ENCODE peak calls at places on chromosome 22, in six cellular contexts. Y is brain microvascular endothelial cell, N is prostate gland, A is BJ, M is upper lobe of right lung, P is kidney epithelial cell. U is an unnamed sample.
A peak's percentile ranks its signal among the peaks of the same experiment; 100 is the strongest.

GRCh38 chr22:39967996-39968968 is 8.1 kb downstream of the TMA7B start:
- DNase-seq in Y (no peak), N (peak; percentile 73), A (no peak), M (no peak), P (no peak), U (no peak)

GRCh38 chr22:40452730-40453487 is 82.5 kb downstream of the SGSM3 start:
- DNase-seq in Y (no peak), N (no peak), A (no peak), M (no peak), P (no peak), U (no peak)

GRCh38 chr22:47010211-47010610 is 247.8 kb downstream of the TBC1D22A start:
- DNase-seq in Y (no peak), N (no peak), A (no peak), M (peak; percentile 13), P (no peak), U (no peak)

GRCh38 chr22:19179472-19180048 is 1.0 kb upstream of the SLC25A1 start:
- DNase-seq in Y (peak; percentile 83), N (peak; percentile 75), A (peak; percentile 36), M (peak; percentile 89), P (peak; percentile 37), U (peak; percentile 65)

GRCh38 chr22:38735465-38736256 is 20.1 kb downstream of the SUN2 start:
- DNase-seq in Y (no peak), N (no peak), A (no peak), M (no peak), P (no peak), U (no peak)

GRCh38 chr22:11627436-11627797 is 3900.6 kb upstream of the OR11H1 start:
- DNase-seq in Y (no peak), N (no peak), A (no peak), M (peak; percentile 64), P (no peak), U (no peak)

GRCh38 chr22:19448076-19448607 is 631 bp upstream of the C22orf39 start:
- DNase-seq in Y (peak; percentile 51), N (peak; percentile 10), A (no peak), M (no peak), P (no peak), U (no peak)

GRCh38 chr22:22037740-22038139 is 55.2 kb upstream of the TOP3B start:
- DNase-seq in Y (peak; percentile 88), N (no peak), A (no peak), M (no peak), P (no peak), U (no peak)

GRCh38 chr22:24060375-24060788 is 49.3 kb downstream of the CABIN1 start:
- DNase-seq in Y (peak; percentile 96), N (peak; percentile 51), A (peak; percentile 74), M (no peak), P (peak; percentile 67), U (peak; percentile 93)

GRCh38 chr22:48948575-48949170 is 879.0 kb downstream of the BRD1 start:
- DNase-seq in Y (no peak), N (peak; percentile 1), A (no peak), M (peak; percentile 17), P (no peak), U (no peak)

GRCh38 chr22:19641254-19641982 is 72.9 kb upstream of the SEPTIN5 start:
- DNase-seq in Y (no peak), N (no peak), A (no peak), M (no peak), P (no peak), U (no peak)

GRCh38 chr22:22877523-22878210 is 9.9 kb upstream of the IGLL5 start:
- DNase-seq in Y (peak; percentile 36), N (peak; percentile 23), A (no peak), M (peak; percentile 82), P (peak; percentile 1), U (no peak)

GRCh38 chr22:23098718-23099524 is 28.6 kb downstream of the GNAZ start:
- DNase-seq in Y (no peak), N (peak; percentile 58), A (no peak), M (no peak), P (no peak), U (no peak)

GRCh38 chr22:23220485-23221350 is 40.4 kb downstream of the BCR start:
- DNase-seq in Y (no peak), N (no peak), A (no peak), M (peak; percentile 70), P (no peak), U (no peak)

GRCh38 chr22:29054251-29054767 is 7.3 kb downstream of the C22orf31 start:
- DNase-seq in Y (no peak), N (no peak), A (no peak), M (no peak), P (no peak), U (no peak)

GRCh38 chr22:45879552-45879949 is 97.4 kb downstream of the WNT7B start:
- DNase-seq in Y (no peak), N (no peak), A (no peak), M (peak; percentile 30), P (no peak), U (no peak)

GRCh38 chr22:17672417-17672991 is 33.9 kb downstream of the BCL2L13 start:
- DNase-seq in Y (no peak), N (no peak), A (no peak), M (no peak), P (no peak), U (peak; percentile 11)

GRCh38 chr22:42114721-42115120 is 15.9 kb downstream of the CYP2D6 start:
- DNase-seq in Y (peak; percentile 16), N (no peak), A (no peak), M (no peak), P (no peak), U (no peak)

GRCh38 chr22:27612075-27612474 is 189.5 kb downstream of the MN1 start:
- DNase-seq in Y (no peak), N (no peak), A (no peak), M (no peak), P (no peak), U (no peak)

GRCh38 chr22:40628354-40629042 is 8.0 kb downstream of the MRTFA start:
- DNase-seq in Y (no peak), N (no peak), A (no peak), M (peak; percentile 19), P (peak; percentile 70), U (peak; percentile 86)

DNA sequence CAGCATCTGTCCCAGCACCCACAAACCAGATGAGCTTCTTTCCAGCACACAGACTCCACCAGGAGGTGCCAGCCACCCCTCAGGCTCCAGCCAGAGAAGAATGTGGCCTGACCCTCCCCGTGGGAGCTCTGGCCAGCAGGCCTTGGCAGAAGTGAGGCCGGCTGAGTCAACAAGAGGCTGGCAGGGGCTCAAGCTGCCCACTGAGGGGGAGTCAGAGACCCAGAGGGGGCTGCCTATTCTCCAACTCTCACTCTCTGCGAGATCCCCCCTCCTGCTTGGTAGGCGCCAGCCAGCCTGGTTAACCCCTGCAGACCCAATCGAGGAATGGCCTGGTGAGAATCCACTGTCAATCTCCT is 10.6 kb upstream of the CDC42EP1 start:
- DNase-seq in Y (no peak), N (peak; percentile 33), A (no peak), M (peak; percentile 81), P (no peak), U (no peak)
- TF ChIP-seq CTCF in Y (peak; percentile 51), N (peak; percentile 31), A (peak; percentile 56), M (peak; percentile 23), P (peak; percentile 68), U (peak; percentile 52)

GRCh38 chr22:35539910-35540599 is 576 bp upstream of the RASD2 start:
- DNase-seq in Y (no peak), N (peak; percentile 56), A (no peak), M (peak; percentile 79), P (no peak), U (no peak)

GRCh38 chr22:35540600-35541253 is at the start of gene RASD2:
- DNase-seq in Y (no peak), N (peak; percentile 24), A (no peak), M (no peak), P (no peak), U (no peak)

GRCh38 chr22:35538801-35539321 is 1.8 kb upstream of the RASD2 start:
- DNase-seq in Y (no peak), N (no peak), A (no peak), M (no peak), P (no peak), U (no peak)

GRCh38 chr22:35541254-35541748 is 670 bp downstream of the RASD2 start:
- DNase-seq in Y (no peak), N (no peak), A (no peak), M (no peak), P (no peak), U (no peak)

GRCh38 chr22:35539487-35539886 is 1.1 kb upstream of the RASD2 start:
- DNase-seq in Y (no peak), N (no peak), A (no peak), M (no peak), P (no peak), U (no peak)
- H3K4me3 ChIP-seq in Y (no peak overlapping the region), N (no peak overlapping the region), A (no peak overlapping the region), M (peak overlapping the region; percentile 56), P (no peak overlapping the region), U (peak overlapping the region; percentile 42)

GRCh38 chr22:50626314-50626855 is 1.6 kb downstream of the ARSA start:
- DNase-seq in Y (no peak), N (no peak), A (no peak), M (peak; percentile 63), P (no peak), U (no peak)
- TF ChIP-seq CTCF in Y (no peak), N (no peak), A (no peak), M (no peak), P (no peak), U (no peak)

GRCh38 chr22:25104367-25104766 is 95.3 kb upstream of the CRYBB3 start:
- DNase-seq in Y (no peak), N (no peak), A (no peak), M (no peak), P (no peak), U (no peak)
- H3K4me3 ChIP-seq in Y (no peak overlapping the region), N (no peak overlapping the region), A (no peak overlapping the region), M (no peak overlapping the region), P (no peak overlapping the region), U (no peak overlapping the region)

DNA sequence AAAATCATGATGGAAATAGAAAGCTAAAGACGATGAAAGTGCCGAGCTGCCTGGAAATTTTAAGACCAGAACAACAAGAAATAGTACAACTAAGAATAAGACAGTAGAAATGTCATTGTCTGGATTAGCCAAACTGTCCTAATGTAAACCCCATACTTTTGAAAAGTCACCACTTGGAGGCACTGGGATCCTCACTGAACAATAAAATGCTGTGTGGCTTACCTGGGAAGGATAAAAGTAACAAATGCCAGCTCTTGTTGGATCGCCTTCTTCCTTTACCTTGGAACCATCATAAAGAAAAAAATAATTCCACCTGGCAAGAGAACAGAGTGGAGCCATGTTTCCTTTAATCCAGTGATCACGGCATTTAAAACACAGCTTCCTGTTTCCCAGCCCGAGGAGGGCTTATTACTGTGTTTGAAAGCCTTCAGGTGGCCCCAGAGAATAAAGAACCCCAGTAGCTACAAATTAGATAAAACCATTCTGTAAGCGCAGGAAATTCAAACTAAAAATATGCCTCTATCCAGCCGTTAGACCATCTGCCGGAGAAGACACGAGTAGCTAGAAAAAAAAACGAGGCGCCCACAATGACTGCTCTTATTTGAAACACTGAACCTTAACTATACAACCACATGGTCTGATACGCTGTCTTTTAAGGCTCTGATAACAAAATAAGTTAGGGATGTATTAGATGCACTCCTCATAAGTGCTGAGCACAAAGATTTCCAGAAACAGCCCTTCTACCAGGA is 4.4 kb downstream of the HPS4 start:
- DNase-seq in Y (no peak), N (peak; percentile 29), A (no peak), M (no peak), P (no peak), U (no peak)
- TF ChIP-seq CTCF in Y (no peak), N (peak; percentile 7), A (no peak), M (no peak), P (no peak), U (no peak)

U was measured in astrocyte of the cerebellum.